ENCODE peak calls at places on chromosomes 5 and 9, in four cellular contexts. One of them, this sample, is unnamed.

GRCh38 chr5:172904643-172905345 is 54.4 kb upstream of the RPL26L1 start:
- DNase-seq in PC-3: peak
- DNase-seq in hepatocyte: peak
- DNase-seq in GM23338: peak
- DNase-seq in this sample: no peak

GRCh38 chr5:135221696-135222095 is 177.3 kb downstream of the MACROH2A1 start:
- DNase-seq in PC-3: no peak
- DNase-seq in hepatocyte: no peak
- DNase-seq in GM23338: no peak
- DNase-seq in this sample: no peak

GRCh38 chr5:141692533-141692888 is 10.5 kb upstream of the ARAP3 start:
- DNase-seq in PC-3: no peak
- DNase-seq in hepatocyte: no peak
- DNase-seq in GM23338: peak
- DNase-seq in this sample: no peak

GRCh38 chr9:104921067-104921741 is 6.8 kb downstream of the ABCA1 start:
- DNase-seq in PC-3: no peak
- DNase-seq in hepatocyte: no peak
- DNase-seq in GM23338: no peak
- DNase-seq in this sample: peak

GRCh38 chr5:9540791-9541190 is 5.1 kb downstream of the SEMA5A start:
- DNase-seq in PC-3: no peak
- DNase-seq in hepatocyte: no peak
- DNase-seq in GM23338: no peak
- DNase-seq in this sample: no peak

GRCh38 chr9:115030006-115030405 is 88.0 kb downstream of the TNC start:
- DNase-seq in PC-3: no peak
- DNase-seq in hepatocyte: no peak
- DNase-seq in GM23338: no peak
- DNase-seq in this sample: no peak

GRCh38 chr9:117073539-117074336 is 341.1 kb downstream of the ASTN2 start:
- DNase-seq in PC-3: peak
- DNase-seq in hepatocyte: peak
- DNase-seq in GM23338: peak
- DNase-seq in this sample: peak

GRCh38 chr5:179805529-179806249 is 977 bp downstream of the MGAT4B start:
- DNase-seq in PC-3: no peak
- DNase-seq in hepatocyte: peak
- DNase-seq in GM23338: peak
- DNase-seq in this sample: peak

GRCh38 chr5:179294131-179294780 is 51.0 kb downstream of the ADAMTS2 start:
- DNase-seq in PC-3: no peak
- DNase-seq in hepatocyte: no peak
- DNase-seq in GM23338: no peak
- DNase-seq in this sample: no peak

GRCh38 chr9:134357631-134358025 is 31.4 kb downstream of the RXRA start:
- DNase-seq in PC-3: no peak
- DNase-seq in hepatocyte: no peak
- DNase-seq in GM23338: no peak
- DNase-seq in this sample: no peak

GRCh38 chr5:158589939-158590338 is 509.8 kb downstream of the EBF1 start:
- DNase-seq in PC-3: no peak
- DNase-seq in hepatocyte: no peak
- DNase-seq in GM23338: no peak
- DNase-seq in this sample: peak

GRCh38 chr5:15993934-15994333 is 185.7 kb downstream of the MARCHF11 start:
- DNase-seq in PC-3: no peak
- DNase-seq in hepatocyte: no peak
- DNase-seq in GM23338: peak
- DNase-seq in this sample: no peak

GRCh38 chr5:138737494-138738265 is 15.5 kb upstream of the CTNNA1 start:
- DNase-seq in PC-3: no peak
- DNase-seq in hepatocyte: no peak
- DNase-seq in GM23338: no peak
- DNase-seq in this sample: no peak

DNA sequence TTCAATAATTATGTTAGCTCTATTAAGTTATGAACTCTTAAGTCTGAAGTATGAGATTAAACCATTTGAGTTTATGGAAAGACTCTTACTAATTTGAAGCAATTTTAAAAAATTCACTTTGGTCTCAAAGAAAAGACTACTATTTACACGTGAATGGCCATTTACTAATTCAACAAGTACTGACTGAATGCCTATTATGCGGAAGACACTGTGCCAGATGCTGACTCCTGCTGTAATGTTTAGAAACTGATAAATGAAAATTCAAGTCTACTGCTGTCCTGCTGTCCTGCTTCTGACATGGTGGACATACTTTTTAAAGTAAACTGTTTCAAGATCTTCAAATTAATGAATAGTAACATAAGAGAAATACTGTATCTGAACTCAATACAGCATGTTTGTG is 116.2 kb downstream of the MPDZ start:
- DNase-seq in PC-3: no peak
- DNase-seq in hepatocyte: no peak
- DNase-seq in GM23338: no peak
- DNase-seq in this sample: no peak
- H3K27ac ChIP-seq in PC-3: no peak
- H3K27ac ChIP-seq in hepatocyte: no peak
- H3K27ac ChIP-seq in GM23338: no peak
- H3K27ac ChIP-seq in this sample: no peak

GRCh38 chr9:124348831-124349230 is 66.4 kb downstream of the PSMB7 start:
- DNase-seq in PC-3: no peak
- DNase-seq in hepatocyte: no peak
- DNase-seq in GM23338: no peak
- DNase-seq in this sample: no peak

GRCh38 chr9:124349267-124349666 is 66.0 kb downstream of the PSMB7 start:
- DNase-seq in PC-3: no peak
- DNase-seq in hepatocyte: no peak
- DNase-seq in GM23338: no peak
- DNase-seq in this sample: no peak

GRCh38 chr9:124347968-124348358 is 67.3 kb downstream of the PSMB7 start:
- DNase-seq in PC-3: no peak
- DNase-seq in hepatocyte: no peak
- DNase-seq in GM23338: no peak
- DNase-seq in this sample: no peak

GRCh38 chr9:124347206-124347967 is 67.9 kb downstream of the PSMB7 start:
- DNase-seq in PC-3: no peak
- DNase-seq in hepatocyte: no peak
- DNase-seq in GM23338: no peak
- DNase-seq in this sample: no peak

GRCh38 chr9:124348363-124348762 is 66.9 kb downstream of the PSMB7 start:
- DNase-seq in PC-3: no peak
- DNase-seq in hepatocyte: no peak
- DNase-seq in GM23338: no peak
- DNase-seq in this sample: no peak
- TF ChIP-seq EZH2phosphoT487 in PC-3: no peak
- TF ChIP-seq EZH2phosphoT487 in hepatocyte: no peak
- TF ChIP-seq EZH2phosphoT487 in GM23338: no peak
- TF ChIP-seq EZH2phosphoT487 in this sample: no peak

DNA sequence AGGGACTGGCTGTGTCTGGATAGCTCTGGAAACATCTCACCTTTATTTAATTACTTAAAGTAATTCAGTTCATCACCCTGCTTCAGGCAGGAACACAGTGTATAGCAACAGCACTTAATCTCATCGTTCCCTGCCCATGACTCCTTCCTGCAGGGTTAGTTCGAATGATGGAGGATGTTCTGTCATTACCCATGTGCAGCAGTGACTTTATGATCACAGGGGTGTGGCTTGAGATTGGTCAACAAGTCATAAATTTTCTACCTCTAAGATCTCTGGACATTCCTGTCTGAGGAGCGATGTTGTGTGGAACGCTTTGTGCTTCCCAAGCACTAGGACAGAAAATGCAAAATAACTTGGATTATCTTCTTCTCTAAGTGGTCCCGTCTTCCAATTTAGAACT is 37.2 kb upstream of the PRUNE2 start:
- DNase-seq in PC-3: no peak
- DNase-seq in hepatocyte: peak
- DNase-seq in GM23338: no peak
- DNase-seq in this sample: no peak
- H3K27ac ChIP-seq in PC-3: no peak
- H3K27ac ChIP-seq in hepatocyte: no peak
- H3K27ac ChIP-seq in GM23338: no peak
- H3K27ac ChIP-seq in this sample: no peak

DNA sequence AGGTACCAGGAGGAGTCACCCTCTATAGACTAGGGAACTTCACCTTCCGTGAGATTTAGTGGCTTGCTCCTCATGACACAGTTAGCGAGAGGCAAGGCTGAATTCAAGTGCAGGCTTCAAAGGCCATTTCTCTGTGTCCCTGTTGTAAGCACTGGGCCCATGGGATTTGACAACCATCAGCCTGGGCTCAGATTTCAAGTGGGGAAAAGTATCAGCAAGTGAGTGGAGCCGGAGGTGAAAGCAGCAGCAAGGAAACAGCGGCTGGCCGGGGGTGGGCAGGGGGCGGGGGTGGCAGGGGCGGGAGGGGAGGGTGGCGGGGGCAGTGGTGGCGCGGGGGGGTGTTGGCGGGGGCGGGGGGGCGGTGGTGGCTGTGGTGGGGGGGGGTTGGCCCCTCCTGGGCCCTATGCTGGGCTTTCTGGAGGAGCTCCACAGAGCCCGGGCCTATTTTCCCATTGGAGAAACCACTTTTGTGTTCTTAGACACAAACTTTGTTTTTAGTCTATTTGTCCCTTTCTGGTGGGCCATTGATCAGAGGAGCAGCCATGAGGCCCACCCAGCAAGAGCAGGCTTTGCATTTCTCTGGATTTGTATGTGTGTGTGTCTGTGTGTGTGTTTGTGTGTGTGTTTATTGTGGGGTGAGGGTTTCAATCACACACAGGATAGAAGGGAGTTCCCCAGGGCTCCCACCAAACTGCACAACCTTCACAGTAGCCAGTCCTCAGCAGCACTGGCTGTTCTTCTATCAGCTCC is 165.5 kb upstream of the RAI14 start:
- DNase-seq in PC-3: no peak
- DNase-seq in hepatocyte: no peak
- DNase-seq in GM23338: peak
- DNase-seq in this sample: no peak
- TF ChIP-seq EZH2phosphoT487 in PC-3: no peak
- TF ChIP-seq EZH2phosphoT487 in hepatocyte: no peak
- TF ChIP-seq EZH2phosphoT487 in GM23338: no peak
- TF ChIP-seq EZH2phosphoT487 in this sample: no peak

DNA sequence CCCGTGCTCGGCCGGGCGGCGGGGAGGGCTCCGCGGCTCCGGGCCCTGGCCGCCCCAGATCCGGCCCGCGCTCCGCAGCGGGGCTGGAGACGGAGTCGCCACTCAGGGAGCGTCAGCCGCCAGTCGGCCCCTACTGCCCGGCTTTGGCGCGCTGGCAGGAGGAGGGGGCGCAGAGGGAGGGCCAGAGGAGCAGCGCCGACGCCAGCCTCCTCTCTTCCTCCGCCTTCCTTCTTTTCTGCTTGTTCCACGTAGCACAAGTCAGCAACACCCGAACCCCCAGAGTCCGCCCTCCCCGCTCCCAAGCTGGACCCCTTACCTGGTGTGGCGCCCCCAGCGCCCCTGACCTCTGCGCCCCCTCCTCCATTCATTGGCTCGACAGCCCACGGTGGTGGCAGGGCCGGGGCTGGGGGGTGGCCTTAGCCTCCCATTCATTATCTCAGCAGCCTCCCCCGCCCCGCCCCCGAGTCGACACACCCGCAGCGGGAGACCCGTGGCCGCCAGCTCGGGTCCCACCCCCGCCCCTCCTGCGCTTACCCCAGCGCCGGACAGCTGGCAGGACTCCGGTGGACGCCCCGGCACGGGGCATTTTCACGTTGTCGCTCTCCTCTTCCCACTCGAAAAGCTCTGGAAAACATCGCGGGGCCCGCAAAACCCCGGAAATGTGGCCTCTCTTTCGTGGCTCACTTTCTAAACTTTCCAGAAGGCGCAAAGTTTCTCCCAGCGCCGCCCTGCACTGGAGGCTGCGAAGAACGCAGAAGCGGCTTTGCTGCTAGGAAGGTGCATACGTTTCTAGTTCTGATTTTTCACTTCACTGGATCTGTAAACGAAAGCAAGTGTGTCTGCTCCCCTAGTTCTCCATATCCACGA is at the start of gene LPAR1:
- DNase-seq in PC-3: peak
- DNase-seq in hepatocyte: peak
- DNase-seq in GM23338: peak
- DNase-seq in this sample: no peak
- H3K27ac ChIP-seq in PC-3: peak
- H3K27ac ChIP-seq in hepatocyte: peak
- H3K27ac ChIP-seq in GM23338: no peak
- H3K27ac ChIP-seq in this sample: no peak

GRCh38 chr9:84705128-84705527 is 35.6 kb downstream of the NTRK2 start:
- DNase-seq in PC-3: no peak
- DNase-seq in hepatocyte: no peak
- DNase-seq in GM23338: no peak
- DNase-seq in this sample: no peak
- TF ChIP-seq EZH2phosphoT487 in PC-3: no peak
- TF ChIP-seq EZH2phosphoT487 in hepatocyte: no peak
- TF ChIP-seq EZH2phosphoT487 in GM23338: no peak
- TF ChIP-seq EZH2phosphoT487 in this sample: no peak

DNA sequence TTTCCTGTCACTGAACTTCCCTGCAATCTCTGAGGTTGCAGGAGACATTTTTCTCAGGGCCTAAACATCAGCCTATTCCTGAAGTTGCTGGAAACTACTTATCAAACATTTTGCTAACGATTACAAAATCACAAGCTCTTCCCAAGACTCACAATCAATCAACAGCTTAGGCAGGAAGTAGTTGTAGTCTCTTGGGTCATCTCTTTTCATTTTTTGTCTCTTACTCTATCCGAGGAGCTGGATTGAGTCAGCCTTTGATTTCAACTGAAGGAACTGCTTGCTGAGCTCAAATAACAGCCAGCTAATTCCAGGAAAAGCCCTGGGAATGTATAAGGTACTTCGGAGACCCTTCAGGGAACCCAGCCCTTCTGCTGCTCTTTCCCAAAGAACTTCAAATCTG is 398.9 kb downstream of the PLK2 start:
- DNase-seq in PC-3: no peak
- DNase-seq in hepatocyte: no peak
- DNase-seq in GM23338: no peak
- DNase-seq in this sample: no peak
- H3K27ac ChIP-seq in PC-3: no peak
- H3K27ac ChIP-seq in hepatocyte: no peak
- H3K27ac ChIP-seq in GM23338: no peak
- H3K27ac ChIP-seq in this sample: no peak

GRCh38 chr9:129761901-129762359 is 9.1 kb upstream of the PTGES start:
- DNase-seq in PC-3: peak
- DNase-seq in hepatocyte: no peak
- DNase-seq in GM23338: peak
- DNase-seq in this sample: no peak
- TF ChIP-seq EZH2phosphoT487 in PC-3: no peak
- TF ChIP-seq EZH2phosphoT487 in hepatocyte: no peak
- TF ChIP-seq EZH2phosphoT487 in GM23338: no peak
- TF ChIP-seq EZH2phosphoT487 in this sample: no peak